ENCODE peak calls at places on chromosomes 2 and 18, in five cellular contexts. Q is epithelial cell of esophagus, V is Calu3, D is WTC11, U is osteocyte. P is an unnamed sample.

GRCh38 chr2:176002684-176003225 is 688 bp upstream of the LNPK start:
- DNase-seq in Q (peak), V (peak), D (no peak), U (no peak), P (peak)

GRCh38 chr18:23609390-23610008 is 23.2 kb upstream of the NPC1 start:
- DNase-seq in Q (no peak), V (no peak), D (no peak), U (no peak), P (no peak)

GRCh38 chr2:24840164-24840869 is 47.1 kb downstream of the CENPO start:
- DNase-seq in Q (no peak), V (no peak), D (no peak), U (no peak), P (no peak)

GRCh38 chr2:16927398-16927797 is 261.8 kb upstream of the CYRIA start:
- DNase-seq in Q (no peak), V (no peak), D (no peak), U (no peak), P (no peak)

GRCh38 chr2:200748779-200749178 is 62.9 kb upstream of the BZW1 start:
- DNase-seq in Q (no peak), V (no peak), D (no peak), U (no peak), P (no peak)

GRCh38 chr18:477565-477964 is 22.9 kb downstream of the COLEC12 start:
- DNase-seq in Q (peak), V (peak), D (peak), U (no peak), P (no peak)

GRCh38 chr2:169705927-169706326 is 11.7 kb downstream of the PHOSPHO2 start:
- DNase-seq in Q (no peak), V (no peak), D (no peak), U (no peak), P (no peak)

GRCh38 chr18:3305354-3305762 is 43.4 kb downstream of the MYL12B start:
- DNase-seq in Q (peak), V (peak), D (no peak), U (no peak), P (no peak)

GRCh38 chr2:106314427-106314826 is 120.3 kb upstream of the UXS1 start:
- DNase-seq in Q (no peak), V (no peak), D (no peak), U (no peak), P (no peak)

GRCh38 chr18:53148056-53148574 is 808.1 kb downstream of the DCC start:
- DNase-seq in Q (no peak), V (no peak), D (no peak), U (no peak), P (no peak)

GRCh38 chr18:76346490-76347130 is 148.4 kb downstream of the ZNF516 start:
- DNase-seq in Q (no peak), V (no peak), D (no peak), U (peak), P (no peak)

GRCh38 chr2:134257516-134257915 is 3.6 kb downstream of the MGAT5 start:
- DNase-seq in Q (no peak), V (no peak), D (no peak), U (no peak), P (no peak)

GRCh38 chr18:2881088-2881487 is 34.3 kb downstream of the EMILIN2 start:
- DNase-seq in Q (no peak), V (no peak), D (no peak), U (peak), P (no peak)

GRCh38 chr2:182860858-182861257 is 5.6 kb downstream of the FRZB start:
- DNase-seq in Q (no peak), V (no peak), D (no peak), U (no peak), P (no peak)

GRCh38 chr2:236351966-236352525 is 87.8 kb upstream of the ASB18 start:
- DNase-seq in Q (no peak), V (no peak), D (no peak), U (no peak), P (no peak)

GRCh38 chr2:189646521-189646920 is 14.7 kb upstream of the ASNSD1 start:
- DNase-seq in Q (no peak), V (no peak), D (no peak), U (no peak), P (no peak)

GRCh38 chr2:168661404-168661869 is 141.0 kb upstream of the NOSTRIN start:
- DNase-seq in Q (no peak), V (no peak), D (peak), U (no peak), P (no peak)

GRCh38 chr18:58247363-58247834 is 203.4 kb downstream of the NEDD4L start:
- DNase-seq in Q (peak), V (no peak), D (peak), U (no peak), P (no peak)

GRCh38 chr2:100820346-100821254 is 661 bp downstream of the NPAS2 start:
- DNase-seq in Q (peak), V (peak), D (peak), U (no peak), P (no peak)

GRCh38 chr2:55875434-55876135 is 48.0 kb downstream of the EFEMP1 start:
- DNase-seq in Q (no peak), V (no peak), D (no peak), U (no peak), P (no peak)

GRCh38 chr2:30664761-30665358 is 142.4 kb downstream of the CAPN13 start:
- DNase-seq in Q (peak), V (peak), D (no peak), U (peak), P (no peak)

GRCh38 chr18:69233465-69234054 is 167.1 kb upstream of the DOK6 start:
- DNase-seq in Q (no peak), V (no peak), D (no peak), U (no peak), P (no peak)

GRCh38 chr2:163732718-163733117 is 3.1 kb downstream of the FIGN start:
- DNase-seq in Q (no peak), V (no peak), D (no peak), U (no peak), P (no peak)

GRCh38 chr2:27020337-27020948 is 12.3 kb upstream of the TMEM214 start:
- DNase-seq in Q (no peak), V (no peak), D (no peak), U (no peak), P (no peak)

GRCh38 chr2:182715121-182715895 is 749 bp upstream of the DNAJC10 start:
- DNase-seq in Q (peak), V (no peak), D (no peak), U (no peak), P (peak)

GRCh38 chr2:168439536-168439935 is 16.5 kb upstream of the CERS6 start:
- DNase-seq in Q (peak), V (no peak), D (no peak), U (no peak), P (no peak)

GRCh38 chr2:224650815-224651439 is 65.2 kb downstream of the CCDC195 start:
- DNase-seq in Q (peak), V (peak), D (no peak), U (no peak), P (peak)

GRCh38 chr2:142286618-142287017 is 155.8 kb upstream of the LRP1B start:
- DNase-seq in Q (peak), V (no peak), D (peak), U (no peak), P (peak)

GRCh38 chr18:56468379-56468778 is 170.0 kb downstream of the TXNL1 start:
- DNase-seq in Q (no peak), V (no peak), D (no peak), U (no peak), P (no peak)

GRCh38 chr2:199467462-199467822 is 9.7 kb upstream of the SATB2 start:
- DNase-seq in Q (no peak), V (no peak), D (peak), U (no peak), P (no peak)